ENCODE peak calls at places on chromosomes 11 and 22, in four cellular contexts. O, X, Y and D are unnamed samples.

GRCh38 chr11:95282337-95282751 is 51.3 kb upstream of the SESN3 start:
- DNase-seq in O (no peak), X (no peak), Y (no peak), D (no peak)

GRCh38 chr11:94545641-94546470 is 2.1 kb downstream of the FUT4 start:
- DNase-seq in O (no peak), X (no peak), Y (no peak), D (no peak)

GRCh38 chr22:20863356-20863755 is 4.5 kb downstream of the SNAP29 start:
- DNase-seq in O (no peak), X (no peak), Y (no peak), D (no peak)

GRCh38 chr22:38314992-38315800 is 2.0 kb downstream of the CSNK1E start:
- DNase-seq in O (peak), X (no peak), Y (no peak), D (no peak)

GRCh38 chr22:47621253-47621652 is 858.8 kb downstream of the TBC1D22A start:
- DNase-seq in O (no peak), X (no peak), Y (no peak), D (no peak)

GRCh38 chr11:26027887-26028286 is 304.0 kb upstream of the ANO3 start:
- DNase-seq in O (peak), X (no peak), Y (no peak), D (no peak)

GRCh38 chr11:35584321-35584720 is 33.9 kb upstream of the FJX1 start:
- DNase-seq in O (no peak), X (no peak), Y (no peak), D (no peak)

GRCh38 chr11:62444835-62445234 is 26.0 kb downstream of the SCGB1A1 start:
- DNase-seq in O (no peak), X (no peak), Y (no peak), D (no peak)

GRCh38 chr11:134228625-134229024 is 4.2 kb downstream of the VPS26B start:
- DNase-seq in O (peak), X (no peak), Y (no peak), D (peak)

GRCh38 chr11:57340228-57340627 is 2.1 kb downstream of the P2RX3 start:
- DNase-seq in O (no peak), X (no peak), Y (peak), D (no peak)

GRCh38 chr11:130827697-130828377 is 88.4 kb downstream of the SNX19 start:
- DNase-seq in O (peak), X (peak), Y (peak), D (peak)

GRCh38 chr11:119835804-119836203 is 106.8 kb upstream of the NECTIN1 start:
- DNase-seq in O (no peak), X (no peak), Y (no peak), D (no peak)

GRCh38 chr11:75802913-75803820 is 11.8 kb upstream of the UVRAG start:
- DNase-seq in O (peak), X (peak), Y (peak), D (peak)

GRCh38 chr11:10302294-10302743 is 2.6 kb upstream of the ADM start:
- DNase-seq in O (no peak), X (no peak), Y (no peak), D (no peak)

GRCh38 chr22:50086526-50086925 is 1.3 kb upstream of the MLC1 start:
- DNase-seq in O (no peak), X (no peak), Y (no peak), D (no peak)

GRCh38 chr11:95262994-95263764 is 32.2 kb upstream of the SESN3 start:
- DNase-seq in O (no peak), X (no peak), Y (no peak), D (no peak)

GRCh38 chr11:37788141-37788877 is 1190.3 kb upstream of the RAG2 start:
- DNase-seq in O (no peak), X (no peak), Y (no peak), D (no peak)

GRCh38 chr11:8729837-8730696 is 47.5 kb downstream of the RPL27A start:
- DNase-seq in O (no peak), X (no peak), Y (no peak), D (no peak)

GRCh38 chr11:61417670-61418069 is 12.1 kb downstream of the CPSF7 start:
- DNase-seq in O (no peak), X (no peak), Y (no peak), D (no peak)

GRCh38 chr22:30386960-30387848 is at the start of gene RNF215:
- DNase-seq in O (peak), X (peak), Y (peak), D (peak)

GRCh38 chr11:134041349-134041748 is 27.5 kb upstream of the JAM3 start:
- DNase-seq in O (no peak), X (no peak), Y (no peak), D (no peak)

GRCh38 chr22:29369460-29369859 is 18.9 kb downstream of the AP1B1 start:
- DNase-seq in O (no peak), X (no peak), Y (peak), D (no peak)

GRCh38 chr22:25709758-25710157 is 32.2 kb upstream of the MYO18B start:
- DNase-seq in O (no peak), X (no peak), Y (no peak), D (peak)

GRCh38 chr11:70174846-70175764 is 28.0 kb upstream of the FADD start:
- DNase-seq in O (no peak), X (no peak), Y (no peak), D (no peak)

GRCh38 chr22:46519377-46519776 is 18.0 kb downstream of the CELSR1 start:
- DNase-seq in O (no peak), X (no peak), Y (no peak), D (no peak)

GRCh38 chr22:46107089-46107664 is 43.1 kb upstream of the PPARA start:
- DNase-seq in O (no peak), X (no peak), Y (peak), D (no peak)

GRCh38 chr11:20337526-20338154 is 25.9 kb upstream of the HTATIP2 start:
- DNase-seq in O (peak), X (peak), Y (no peak), D (peak)
- TF ChIP-seq CTCF in O (peak), X (peak), Y (peak), D (peak)

GRCh38 chr22:32926600-32926999 is 125.1 kb downstream of the TIMP3 start:
- DNase-seq in O (peak), X (peak), Y (no peak), D (peak)
- TF ChIP-seq CTCF in O (peak), X (peak), Y (peak), D (peak)

GRCh38 chr11:76916712-76917111 is 56.0 kb downstream of the ACER3 start:
- DNase-seq in O (no peak), X (no peak), Y (no peak), D (no peak)

GRCh38 chr11:76919887-76920746 is 59.4 kb downstream of the ACER3 start:
- DNase-seq in O (peak), X (peak), Y (peak), D (peak)

GRCh38 chr11:76918941-76919386 is 58.2 kb downstream of the ACER3 start:
- DNase-seq in O (peak), X (peak), Y (no peak), D (peak)

GRCh38 chr11:76919467-76919866 is 58.7 kb downstream of the ACER3 start:
- DNase-seq in O (no peak), X (no peak), Y (no peak), D (no peak)
- TF ChIP-seq CTCF in O (no peak), X (no peak), Y (no peak), D (no peak)

DNA sequence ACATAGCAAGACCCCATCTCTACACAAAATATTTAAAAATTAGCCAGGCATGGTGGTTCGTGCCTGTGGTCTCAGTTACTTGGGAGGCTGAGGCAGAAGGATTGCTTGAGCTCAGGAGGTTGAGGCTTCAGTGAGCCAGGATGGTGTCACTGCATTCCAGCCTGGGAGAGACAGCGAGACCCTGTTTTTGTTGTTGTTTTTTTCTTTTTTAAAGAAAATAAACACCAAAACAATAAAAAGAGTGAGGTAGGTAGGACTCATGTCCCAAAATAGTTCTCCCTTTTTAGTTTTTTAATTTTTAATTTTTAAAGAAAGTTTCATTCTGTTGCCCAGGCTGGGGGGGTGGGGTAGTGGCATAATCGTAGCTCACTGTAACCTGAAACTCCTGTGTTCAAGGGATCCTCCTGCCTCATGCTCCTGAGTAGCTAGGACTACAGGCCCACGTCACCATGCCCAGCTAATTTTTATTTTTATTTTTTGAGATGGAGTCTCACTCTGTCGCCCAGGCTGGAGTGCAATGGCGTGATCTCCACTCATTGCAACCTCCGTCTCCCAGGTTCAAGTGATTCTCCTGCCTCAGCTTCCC is 25.5 kb upstream of the MALAT1 start:
- DNase-seq in O (no peak), X (no peak), Y (no peak), D (no peak)
- TF ChIP-seq CTCF in O (no peak), X (no peak), Y (no peak), D (no peak)

GRCh38 chr22:19762315-19763140 is 1.9 kb downstream of the TBX1 start:
- DNase-seq in O (no peak), X (no peak), Y (no peak), D (no peak)
- TF ChIP-seq CTCF in O (no peak), X (no peak), Y (no peak), D (no peak)

GRCh38 chr22:36977401-36977861 is 41.8 kb downstream of the TST start:
- DNase-seq in O (peak), X (peak), Y (peak), D (peak)
- TF ChIP-seq CTCF in O (peak), X (peak), Y (no peak), D (peak)

DNA sequence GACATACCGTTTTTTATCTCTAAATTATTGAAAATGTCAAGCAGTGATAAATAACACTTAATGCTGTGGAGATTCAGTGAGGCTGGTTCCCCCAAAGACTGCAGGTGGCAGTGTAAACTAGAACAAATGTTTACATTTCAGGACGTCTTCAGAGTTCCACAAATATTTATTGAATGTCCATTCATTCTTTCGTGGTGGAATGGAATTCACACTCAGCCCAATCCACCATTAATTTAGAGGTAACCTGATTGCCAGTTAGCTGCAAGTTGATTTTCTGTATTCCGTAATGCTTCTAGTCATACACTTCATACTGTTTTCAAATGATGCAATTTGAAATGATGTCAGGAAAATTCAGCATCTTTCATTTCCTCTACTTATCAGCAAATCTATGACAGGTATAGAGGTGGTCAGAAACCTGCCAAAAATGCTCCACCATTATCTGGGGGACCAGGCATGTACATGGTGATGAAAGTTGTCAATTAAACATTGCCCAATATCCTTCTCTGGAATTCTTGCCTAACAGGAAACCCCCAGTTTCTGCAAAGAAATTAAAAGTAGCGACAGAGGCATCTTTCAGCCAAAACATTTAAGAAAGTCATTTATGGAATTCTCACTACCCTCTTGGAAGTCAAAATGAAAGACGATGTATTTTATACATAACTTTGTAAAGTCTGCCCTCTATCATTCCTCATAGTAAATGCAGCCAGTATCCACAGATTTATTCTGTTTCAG is 94.3 kb upstream of the BMAL1 start:
- DNase-seq in O (peak), X (peak), Y (no peak), D (peak)
- TF ChIP-seq CTCF in O (peak), X (peak), Y (no peak), D (peak)

GRCh38 chr11:5380740-5381342 is 2.8 kb upstream of the OR51M1 start:
- DNase-seq in O (peak), X (peak), Y (peak), D (peak)
- TF ChIP-seq CTCF in O (peak), X (peak), Y (peak), D (peak)

DNA sequence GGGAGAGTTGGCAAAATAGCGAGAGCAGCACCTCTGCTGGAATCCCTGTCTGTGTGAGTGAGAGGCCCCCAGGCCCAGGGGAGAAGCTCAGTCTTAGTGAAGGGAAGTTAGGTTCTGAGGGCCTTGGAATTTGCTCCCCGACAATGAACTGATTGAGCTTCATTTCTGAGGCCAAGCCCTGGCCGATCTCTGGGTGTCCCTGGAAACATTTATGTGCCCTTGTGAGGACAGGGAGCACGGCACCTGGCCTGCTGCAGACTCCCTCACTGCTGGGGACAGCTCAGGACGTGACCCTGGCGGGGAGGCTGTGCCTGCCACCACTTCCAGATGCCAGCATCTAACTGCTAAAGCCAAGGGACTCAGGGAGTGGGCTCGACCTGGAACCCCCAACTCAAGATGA is 52.0 kb downstream of the ARHGAP8 start:
- DNase-seq in O (no peak), X (no peak), Y (no peak), D (no peak)
- TF ChIP-seq CTCF in O (no peak), X (no peak), Y (no peak), D (no peak)